ENCODE peak calls at places on chromosomes 1 and 21, in four cellular contexts. X is A549, H is H1, K is ovary. U is an unnamed sample.

GRCh38 chr1:209409786-209410185 is 173.7 kb upstream of the CAMK1G start:
- DNase-seq in X (peak; percentile 33), H (no peak), K (no peak), U (no peak)

GRCh38 chr1:171180671-171181070 is 4.4 kb upstream of the FMO2 start:
- DNase-seq in X (no peak), H (no peak), K (no peak), U (no peak)

GRCh38 chr21:26846036-26846931 is 1.1 kb upstream of the ADAMTS1 start:
- DNase-seq in X (no peak), H (no peak), K (peak; percentile 92), U (peak; percentile 92)

GRCh38 chr21:45211661-45212060 is 76.0 kb downstream of the POFUT2 start:
- DNase-seq in X (no peak), H (no peak), K (no peak), U (no peak)

GRCh38 chr1:94125551-94126514 is 4.9 kb upstream of the ABCA4 start:
- DNase-seq in X (no peak), H (no peak), K (no peak), U (no peak)

GRCh38 chr1:94648225-94649007 is 106.9 kb upstream of the F3 start:
- DNase-seq in X (no peak), H (no peak), K (peak; percentile 79), U (peak; percentile 83)

GRCh38 chr1:226643701-226644540 is 95.2 kb downstream of the ITPKB start:
- DNase-seq in X (no peak), H (no peak), K (no peak), U (no peak)

GRCh38 chr1:6014130-6014999 is 22.1 kb upstream of the NPHP4 start:
- DNase-seq in X (no peak), H (no peak), K (no peak), U (no peak)

GRCh38 chr1:248828845-248829244 is 3.1 kb upstream of the SH3BP5L start:
- DNase-seq in X (peak; percentile 67), H (no peak), K (no peak), U (no peak)

GRCh38 chr1:214604543-214604942 is 1.5 kb downstream of the CENPF start:
- DNase-seq in X (no peak), H (no peak), K (no peak), U (no peak)

GRCh38 chr21:41141031-41141457 is 26.9 kb upstream of the BACE2 start:
- DNase-seq in X (no peak), H (no peak), K (no peak), U (no peak)

GRCh38 chr1:100606438-100606837 is 68.5 kb downstream of the GPR88 start:
- DNase-seq in X (no peak), H (no peak), K (peak; percentile 43), U (no peak)

GRCh38 chr1:203306089-203306969 is 1.0 kb downstream of the BTG2 start:
- DNase-seq in X (peak; percentile 43), H (no peak), K (peak; percentile 76), U (peak; percentile 94)

GRCh38 chr1:7299329-7299799 is 471.7 kb upstream of the VAMP3 start:
- DNase-seq in X (peak; percentile 65), H (peak; percentile 46), K (peak; percentile 76), U (no peak)

GRCh38 chr1:147109041-147109440 is 63.2 kb downstream of the PRKAB2 start:
- DNase-seq in X (no peak), H (no peak), K (no peak), U (no peak)

GRCh38 chr1:84300501-84300900 is 1.0 kb upstream of the SAMD13 start:
- DNase-seq in X (no peak), H (no peak), K (no peak), U (no peak)
- H3K4me3 ChIP-seq in X (no peak overlapping the region), H (no peak overlapping the region), K (no peak overlapping the region), U (peak overlapping the region; percentile 49)

DNA sequence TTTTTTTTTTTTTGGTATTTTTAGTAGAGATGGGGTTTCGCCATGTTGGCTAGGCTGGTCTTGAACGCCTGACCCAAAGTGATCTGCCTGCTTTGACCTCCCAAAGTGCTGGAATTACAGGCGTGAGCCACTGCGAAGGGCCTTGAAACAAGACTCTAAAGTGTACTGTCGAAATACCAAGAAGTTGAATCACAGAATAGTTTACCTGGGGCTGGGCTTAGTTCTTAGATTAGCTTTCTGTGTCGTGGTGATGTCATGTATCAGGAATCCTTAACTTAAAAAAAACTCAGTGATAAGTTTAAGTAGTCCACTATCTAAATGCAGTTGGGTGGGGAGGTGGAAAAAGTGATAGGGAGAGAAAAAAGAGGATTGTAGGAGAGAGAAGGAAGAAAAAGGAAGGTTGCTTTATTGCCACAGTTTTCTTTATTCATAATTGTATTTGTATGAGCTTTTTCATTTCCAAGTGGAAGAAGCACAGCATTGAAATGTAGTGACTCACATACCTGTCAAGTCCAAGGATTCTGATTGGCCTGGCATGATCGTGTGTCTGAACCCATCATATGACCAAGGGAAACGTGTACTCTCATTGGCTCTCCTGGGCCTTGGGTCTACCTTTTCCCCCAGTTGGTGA is 13.4 kb downstream of the ITSN1 start:
- DNase-seq in X (peak; percentile 54), H (no peak), K (no peak), U (no peak)
- H3K27ac ChIP-seq in X (peak overlapping the region; percentile 88), H (no peak overlapping the region), K (no peak overlapping the region), U (no peak overlapping the region)

GRCh38 chr1:1628656-1629429 is 3.1 kb upstream of the MMP23B start:
- DNase-seq in X (no peak), H (no peak), K (peak; percentile 52), U (no peak)
- H3K4me3 ChIP-seq in X (no peak overlapping the region), H (peak overlapping the region; percentile 70), K (no peak overlapping the region), U (no peak overlapping the region)

GRCh38 chr1:117534995-117535467 is 70.8 kb upstream of the TENT5C start:
- DNase-seq in X (peak; percentile 5), H (peak; percentile 34), K (peak; percentile 19), U (no peak)
- H3K27ac ChIP-seq in X (no peak overlapping the region), H (no peak overlapping the region), K (no peak overlapping the region), U (no peak overlapping the region)

DNA sequence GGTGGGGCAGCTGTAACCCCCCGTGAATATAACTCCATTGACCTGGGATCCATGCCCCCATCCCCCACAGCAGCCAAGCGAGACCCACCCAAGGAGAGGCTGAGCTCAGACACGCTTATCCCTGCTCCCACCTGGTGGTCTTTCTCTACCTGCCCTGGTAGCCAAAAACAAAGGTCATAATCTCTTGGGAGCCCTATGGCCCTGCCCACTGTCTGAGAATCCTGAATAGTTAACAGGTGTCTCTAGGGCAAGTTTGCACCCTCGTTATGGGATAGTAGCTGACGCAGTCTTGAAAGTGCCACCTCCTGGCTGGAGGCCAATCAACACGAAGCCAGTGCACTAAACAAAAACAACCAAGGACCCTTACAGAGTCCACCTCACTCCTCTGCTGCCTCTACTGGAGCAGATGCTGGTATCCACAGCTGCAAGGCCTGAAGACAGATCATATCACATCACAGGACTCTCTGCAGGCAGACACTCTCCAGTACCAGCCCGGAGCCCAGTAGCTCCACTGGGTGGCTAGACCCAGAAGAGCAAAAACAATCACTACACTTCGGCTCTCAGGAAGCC is 134.3 kb upstream of the C1orf174 start:
- DNase-seq in X (no peak), H (no peak), K (no peak), U (no peak)
- H3K4me3 ChIP-seq in X (no peak overlapping the region), H (peak overlapping the region; percentile 33), K (no peak overlapping the region), U (no peak overlapping the region)

GRCh38 chr1:86778510-86779218 is 74.3 kb downstream of the SH3GLB1 start:
- DNase-seq in X (no peak), H (no peak), K (no peak), U (no peak)

GRCh38 chr1:86775395-86775794 is 71.0 kb downstream of the SH3GLB1 start:
- DNase-seq in X (no peak), H (no peak), K (no peak), U (no peak)

GRCh38 chr1:86773331-86774288 is 69.2 kb downstream of the SH3GLB1 start:
- DNase-seq in X (peak; percentile 4), H (no peak), K (no peak), U (no peak)

GRCh38 chr1:86774305-86775304 is 70.2 kb downstream of the SH3GLB1 start:
- DNase-seq in X (peak; percentile 40), H (peak; percentile 31), K (peak; percentile 45), U (peak; percentile 78)

DNA sequence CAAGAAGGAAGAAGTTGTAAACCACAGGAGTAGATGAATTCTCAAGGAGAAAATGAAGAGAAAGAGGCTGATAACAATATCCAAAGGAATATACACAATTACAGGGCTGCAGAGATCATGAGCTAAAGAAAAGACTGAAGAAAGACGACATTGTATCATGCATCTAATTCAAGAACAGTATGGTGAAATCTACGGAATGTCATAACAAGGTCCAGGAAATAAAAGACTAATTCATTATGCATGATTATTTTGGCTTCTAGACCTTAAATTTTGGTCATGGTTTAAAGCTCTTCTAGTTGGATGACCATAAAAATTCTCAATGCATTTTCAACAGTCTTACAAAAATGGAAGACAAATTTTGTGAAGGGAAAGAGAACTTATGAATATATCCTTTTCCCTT is 71.7 kb downstream of the SH3GLB1 start:
- DNase-seq in X (no peak), H (no peak), K (no peak), U (no peak)
- H3K27ac ChIP-seq in X (peak overlapping the region; percentile 86), H (no peak overlapping the region), K (no peak overlapping the region), U (no peak overlapping the region)

DNA sequence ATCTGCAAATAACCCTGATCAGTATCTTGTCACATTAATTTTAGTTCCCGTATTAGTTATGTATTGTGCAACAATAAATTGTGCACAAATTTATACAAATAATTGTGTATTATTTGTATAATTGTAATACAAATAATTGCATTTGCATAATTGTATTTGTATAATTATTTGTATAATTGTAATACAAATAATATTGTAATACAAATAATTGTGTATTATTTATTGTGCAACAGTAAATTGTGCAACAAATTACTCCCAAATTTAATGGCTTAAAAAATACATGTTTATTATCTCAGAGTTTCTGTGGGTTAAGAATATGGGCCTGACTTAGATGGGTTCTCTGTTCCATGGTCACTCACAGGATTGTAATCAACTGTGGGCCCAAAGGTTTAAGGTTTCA is 86.2 kb upstream of the SAMSN1 start:
- DNase-seq in X (no peak), H (no peak), K (no peak), U (no peak)
- H3K4me3 ChIP-seq in X (no peak overlapping the region), H (no peak overlapping the region), K (no peak overlapping the region), U (no peak overlapping the region)

U was measured in coronary artery.